ENCODE peak calls at places on chromosomes 11 and 22, in seven cellular contexts. C, U, Y, D, A, S and J are unnamed samples.

GRCh38 chr11:61587951-61588695 is 7.2 kb upstream of the SYT7 start:
- DNase-seq in C (no peak), U (peak; percentile 9), Y (no peak), D (peak; percentile 62), A (peak; percentile 46), S (no peak), J (no peak)

GRCh38 chr22:39707816-39708215 is 137.3 kb downstream of the CACNA1I start:
- DNase-seq in C (no peak), U (no peak), Y (no peak), D (no peak), A (no peak), S (no peak), J (no peak)

GRCh38 chr22:46036558-46037408 is 59.8 kb upstream of the WNT7B start:
- DNase-seq in C (peak; percentile 55), U (no peak), Y (no peak), D (no peak), A (peak; percentile 25), S (no peak), J (peak; percentile 42)

GRCh38 chr22:31604137-31604705 is 57.8 kb downstream of the PISD start:
- DNase-seq in C (no peak), U (no peak), Y (no peak), D (no peak), A (no peak), S (no peak), J (no peak)

GRCh38 chr22:18998998-18999397 is 62.9 kb upstream of the PRODH start:
- DNase-seq in C (no peak), U (no peak), Y (no peak), D (peak; percentile 1), A (no peak), S (no peak), J (no peak)

GRCh38 chr22:32764330-32765116 is 37.0 kb upstream of the TIMP3 start:
- DNase-seq in C (no peak), U (no peak), Y (no peak), D (no peak), A (no peak), S (peak; percentile 93), J (peak; percentile 73)

GRCh38 chr11:102309621-102310541 is 7.4 kb upstream of the BIRC3 start:
- DNase-seq in C (no peak), U (no peak), Y (no peak), D (no peak), A (no peak), S (no peak), J (no peak)

GRCh38 chr11:107011977-107012376 is 6.3 kb downstream of the GUCY1A2 start:
- DNase-seq in C (no peak), U (no peak), Y (no peak), D (no peak), A (no peak), S (no peak), J (no peak)

GRCh38 chr11:35907648-35908431 is 36.0 kb upstream of the LDLRAD3 start:
- DNase-seq in C (peak; percentile 60), U (no peak), Y (no peak), D (no peak), A (no peak), S (peak; percentile 27), J (peak; percentile 98)

GRCh38 chr11:8359521-8359920 is 95.8 kb upstream of the LMO1 start:
- DNase-seq in C (no peak), U (no peak), Y (no peak), D (no peak), A (no peak), S (no peak), J (no peak)

GRCh38 chr11:94639901-94640721 is 72.9 kb downstream of the PIWIL4 start:
- DNase-seq in C (no peak), U (no peak), Y (no peak), D (no peak), A (no peak), S (no peak), J (no peak)

GRCh38 chr11:123674297-123674696 is 19.9 kb upstream of the SCN3B start:
- DNase-seq in C (no peak), U (no peak), Y (no peak), D (no peak), A (no peak), S (no peak), J (no peak)

GRCh38 chr11:19829109-19829790 is 116.6 kb downstream of the NAV2 start:
- DNase-seq in C (no peak), U (no peak), Y (no peak), D (no peak), A (no peak), S (no peak), J (no peak)

GRCh38 chr22:31618471-31619176 is 43.4 kb downstream of the PISD start:
- DNase-seq in C (no peak), U (no peak), Y (no peak), D (no peak), A (no peak), S (no peak), J (no peak)

GRCh38 chr22:32407936-32408335 is 4.1 kb downstream of the RTCB start:
- DNase-seq in C (no peak), U (no peak), Y (no peak), D (no peak), A (no peak), S (no peak), J (no peak)

GRCh38 chr11:16969010-16970004 is 44.9 kb downstream of the PLEKHA7 start:
- DNase-seq in C (no peak), U (no peak), Y (no peak), D (no peak), A (no peak), S (no peak), J (no peak)

GRCh38 chr22:25062378-25063095 is 110.0 kb downstream of the KIAA1671 start:
- DNase-seq in C (no peak), U (no peak), Y (no peak), D (peak; percentile 37), A (peak; percentile 70), S (no peak), J (no peak)

GRCh38 chr22:46735747-46736608 is 2.1 kb downstream of the CERK start:
- DNase-seq in C (no peak), U (no peak), Y (no peak), D (no peak), A (no peak), S (no peak), J (no peak)

GRCh38 chr11:85923455-85923854 is 68.3 kb downstream of the CCDC83 start:
- DNase-seq in C (no peak), U (no peak), Y (no peak), D (no peak), A (no peak), S (no peak), J (no peak)

GRCh38 chr11:75031224-75031753 is 42.6 kb downstream of the NEU3 start:
- DNase-seq in C (no peak), U (no peak), Y (no peak), D (no peak), A (no peak), S (peak; percentile 76), J (peak; percentile 78)

GRCh38 chr11:47415949-47416472 is 7.6 kb downstream of the SLC39A13 start:
- DNase-seq in C (no peak), U (no peak), Y (peak; percentile 81), D (no peak), A (no peak), S (peak; percentile 95), J (peak; percentile 95)

GRCh38 chr11:4181780-4182721 is 87.5 kb downstream of the RRM1 start:
- DNase-seq in C (peak; percentile 62), U (peak; percentile 56), Y (peak; percentile 19), D (peak; percentile 17), A (no peak), S (peak; percentile 28), J (peak; percentile 34)